ENCODE peak calls at places on chromosomes 3 and 15, in eight cellular contexts. N is stimulated activated CD4-positive, alpha-beta T cell treated with anti-CD3 and anti-CD28 coated beads, Interleukin-1b, Interleukin-23, amount 100 ng/mL, for 24 hours; G is epithelial cell of esophagus; D is mucosa of descending colon; B is left ventricle myocardium inferior; L is DMS 273 treated with DMSO at 0.1 percent for 48 hours; U is epithelial cell of prostate; F is stimulated activated naive CD8-positive, alpha-beta T cell treated with anti-CD3 and anti-CD28 coated beads, Interleukin-15, Interleukin-2, amounts not matched to agents 100 U/mL and 50 U/mL, for 24 hours. P is an unnamed sample.

GRCh38 chr3:30729512-30729911 is 123.1 kb downstream of the TGFBR2 start:
- DNase-seq in N (no peak), G (no peak), D (no peak), B (no peak), L (no peak), U (no peak), F (no peak), P (no peak)

GRCh38 chr3:13628432-13628831 is 79.5 kb downstream of the FBLN2 start:
- DNase-seq in N (no peak), G (no peak), D (no peak), B (no peak), L (no peak), U (no peak), F (no peak), P (no peak)

GRCh38 chr3:27861047-27862036 is 139.2 kb upstream of the EOMES start:
- DNase-seq in N (no peak), G (no peak), D (no peak), B (no peak), L (no peak), U (no peak), F (no peak), P (no peak)

GRCh38 chr15:58985443-58985842 is 2.0 kb upstream of the RNF111 start:
- DNase-seq in N (no peak), G (peak; percentile 33), D (no peak), B (peak; percentile 22), L (no peak), U (no peak), F (no peak), P (no peak)

GRCh38 chr3:36707623-36708409 is 56.5 kb downstream of the DCLK3 start:
- DNase-seq in N (no peak), G (peak; percentile 87), D (no peak), B (no peak), L (no peak), U (peak; percentile 68), F (no peak), P (no peak)

GRCh38 chr15:33099213-33099612 is 95.3 kb downstream of the FMN1 start:
- DNase-seq in N (no peak), G (no peak), D (no peak), B (no peak), L (no peak), U (no peak), F (no peak), P (no peak)

GRCh38 chr15:70879386-70879785 is 12.8 kb downstream of the THAP10 start:
- DNase-seq in N (no peak), G (no peak), D (no peak), B (no peak), L (no peak), U (no peak), F (no peak), P (no peak)

GRCh38 chr3:179098388-179099077 is 26.9 kb upstream of the ZMAT3 start:
- DNase-seq in N (no peak), G (peak; percentile 57), D (no peak), B (no peak), L (no peak), U (no peak), F (no peak), P (no peak)

GRCh38 chr3:11276901-11277300 is 4.7 kb downstream of the ATG7 start:
- DNase-seq in N (no peak), G (no peak), D (no peak), B (no peak), L (no peak), U (no peak), F (no peak), P (no peak)

GRCh38 chr15:26590673-26591072 is 182.2 kb downstream of the GABRB3 start:
- DNase-seq in N (no peak), G (no peak), D (no peak), B (no peak), L (no peak), U (no peak), F (no peak), P (peak; percentile 40)

GRCh38 chr3:141077631-141078030 is 26.5 kb downstream of the SPSB4 start:
- DNase-seq in N (no peak), G (no peak), D (no peak), B (no peak), L (no peak), U (no peak), F (no peak), P (no peak)

GRCh38 chr15:49627407-49627877 is 6.6 kb downstream of the DTWD1 start:
- DNase-seq in N (no peak), G (peak; percentile 82), D (no peak), B (no peak), L (no peak), U (peak; percentile 43), F (no peak), P (no peak)

GRCh38 chr3:131543714-131544113 is 40.9 kb upstream of the MRPL3 start:
- DNase-seq in N (no peak), G (peak; percentile 71), D (no peak), B (peak; percentile 77), L (peak; percentile 22), U (no peak), F (no peak), P (peak; percentile 76)

GRCh38 chr15:74482661-74483060 is 21.7 kb upstream of the UBL7 start:
- DNase-seq in N (no peak), G (no peak), D (no peak), B (no peak), L (no peak), U (no peak), F (no peak), P (no peak)

GRCh38 chr3:197809356-197810020 is 18.4 kb downstream of the LRCH3 start:
- DNase-seq in N (no peak), G (no peak), D (no peak), B (no peak), L (no peak), U (no peak), F (no peak), P (no peak)

GRCh38 chr3:177441813-177442646 is 244.7 kb upstream of the TBL1XR1 start:
- DNase-seq in N (no peak), G (no peak), D (no peak), B (no peak), L (no peak), U (no peak), F (no peak), P (no peak)

GRCh38 chr3:111609700-111610099 is 14.6 kb upstream of the ZBED2 start:
- DNase-seq in N (no peak), G (no peak), D (no peak), B (no peak), L (no peak), U (no peak), F (no peak), P (no peak)

GRCh38 chr3:169891886-169892285 is 19.5 kb upstream of the SAMD7 start:
- DNase-seq in N (no peak), G (no peak), D (no peak), B (no peak), L (no peak), U (no peak), F (no peak), P (no peak)

GRCh38 chr15:28014623-28015200 is 84.4 kb downstream of the OCA2 start:
- DNase-seq in N (no peak), G (no peak), D (no peak), B (no peak), L (no peak), U (no peak), F (no peak), P (no peak)

GRCh38 chr3:15499536-15499935 is 22.0 kb downstream of the COLQ start:
- DNase-seq in N (no peak), G (peak; percentile 48), D (no peak), B (no peak), L (no peak), U (no peak), F (no peak), P (no peak)

GRCh38 chr3:103712320-103713008 is 1277.6 kb downstream of the ZPLD1 start:
- DNase-seq in N (no peak), G (peak; percentile 83), D (no peak), B (no peak), L (no peak), U (peak; percentile 43), F (no peak), P (no peak)

GRCh38 chr15:58554758-58555157 is 123.0 kb downstream of the LIPC start:
- DNase-seq in N (no peak), G (no peak), D (no peak), B (no peak), L (no peak), U (no peak), F (no peak), P (no peak)

GRCh38 chr3:51940648-51941421 is 869 bp downstream of the RRP9 start:
- DNase-seq in N (no peak), G (peak; percentile 23), D (no peak), B (no peak), L (no peak), U (no peak), F (no peak), P (no peak)

GRCh38 chr3:153026026-153026425 is 136.0 kb upstream of the RAP2B start:
- DNase-seq in N (no peak), G (peak; percentile 57), D (no peak), B (no peak), L (no peak), U (no peak), F (no peak), P (no peak)

GRCh38 chr3:77420316-77420715 is 380.4 kb downstream of the ROBO2 start:
- DNase-seq in N (no peak), G (no peak), D (no peak), B (no peak), L (peak; percentile 26), U (no peak), F (no peak), P (no peak)